ENCODE peak calls at places on chromosomes 7 and 10, in eight cellular contexts. C is fibroblast of lung, E is C1 segment of cervical spinal cord, K is A549, H is T-helper 1 cell, I is ascending aorta, X is kidney tubule cell, F is ureter. Z is an unnamed sample.

GRCh38 chr7:157506268-157506667 is 169.5 kb downstream of the DNAJB6 start:
- DNase-seq in C (no peak), E (no peak), K (no peak), H (no peak), I (no peak), X (no peak), F (peak; percentile 10), Z (no peak)

GRCh38 chr7:55309040-55309991 is 55.8 kb upstream of the LANCL2 start:
- DNase-seq in C (no peak), E (no peak), K (no peak), H (no peak), I (no peak), X (no peak), F (no peak), Z (no peak)

GRCh38 chr7:881441-882234 is 5.3 kb downstream of the GET4 start:
- DNase-seq in C (no peak), E (no peak), K (no peak), H (no peak), I (no peak), X (no peak), F (no peak), Z (no peak)

GRCh38 chr10:116324951-116325635 is 845 bp downstream of the CCDC172 start:
- DNase-seq in C (no peak), E (no peak), K (no peak), H (no peak), I (no peak), X (no peak), F (no peak), Z (no peak)

GRCh38 chr10:43204943-43205671 is 61.8 kb downstream of the RASGEF1A start:
- DNase-seq in C (peak; percentile 47), E (no peak), K (peak; percentile 68), H (no peak), I (peak; percentile 61), X (peak; percentile 67), F (peak; percentile 47), Z (no peak)

GRCh38 chr10:18334116-18334867 is 194.1 kb downstream of the CACNB2 start:
- DNase-seq in C (peak; percentile 19), E (no peak), K (no peak), H (no peak), I (no peak), X (no peak), F (no peak), Z (no peak)

GRCh38 chr7:30555525-30555924 is 39.2 kb upstream of the GARS1 start:
- DNase-seq in C (no peak), E (no peak), K (no peak), H (no peak), I (no peak), X (no peak), F (no peak), Z (no peak)

GRCh38 chr7:76209310-76209709 is 7.6 kb downstream of the SRRM3 start:
- DNase-seq in C (no peak), E (no peak), K (no peak), H (no peak), I (no peak), X (no peak), F (no peak), Z (no peak)

GRCh38 chr7:158355456-158356065 is 232.1 kb downstream of the PTPRN2 start:
- DNase-seq in C (no peak), E (no peak), K (no peak), H (no peak), I (peak; percentile 33), X (no peak), F (no peak), Z (no peak)

GRCh38 chr10:106380706-106381105 is 783.8 kb downstream of the SORCS1 start:
- DNase-seq in C (no peak), E (no peak), K (no peak), H (no peak), I (no peak), X (no peak), F (no peak), Z (no peak)

GRCh38 chr7:143289421-143289820 is 1.3 kb downstream of the CASP2 start:
- DNase-seq in C (peak; percentile 23), E (no peak), K (no peak), H (no peak), I (no peak), X (no peak), F (no peak), Z (no peak)

GRCh38 chr7:44294325-44295069 is 30.9 kb downstream of the CAMK2B start:
- DNase-seq in C (no peak), E (no peak), K (no peak), H (no peak), I (peak; percentile 24), X (no peak), F (peak; percentile 25), Z (no peak)

GRCh38 chr7:23332881-23333612 is 33.9 kb downstream of the MALSU1 start:
- DNase-seq in C (peak; percentile 70), E (no peak), K (no peak), H (no peak), I (no peak), X (peak; percentile 9), F (no peak), Z (no peak)

Z was measured in RCC 7860.